ENCODE peak calls at places on chromosomes 16 and 17, in nine cellular contexts. Y is epithelial cell of esophagus; Q is mammary epithelial cell; B is MM.1S; Z is fibroblast of gingiva; J is left kidney; W is NCI-H446 treated with DMSO at 0.1 percent for 48 hours; E is activated effector memory CD4-positive, alpha-beta T cell treated with Interleukin-2 at 50 U/mL for 16 hours; H is T-helper 9 cell. D is an unnamed sample.

GRCh38 chr16:89737341-89738071 is 16.2 kb downstream of the ZNF276 start:
- DNase-seq in Y (no peak), Q (no peak), B (no peak), Z (no peak), J (no peak), W (no peak), E (peak), H (peak), D (peak)

GRCh38 chr16:78252757-78253156 is 153.3 kb downstream of the WWOX start:
- DNase-seq in Y (no peak), Q (no peak), B (no peak), Z (no peak), J (no peak), W (no peak), E (no peak), H (no peak), D (no peak)

GRCh38 chr16:48558269-48558915 is 51.6 kb downstream of the N4BP1 start:
- DNase-seq in Y (peak), Q (peak), B (no peak), Z (peak), J (no peak), W (no peak), E (no peak), H (no peak), D (no peak)

GRCh38 chr17:55576237-55576998 is 65.2 kb upstream of the SMIM36 start:
- DNase-seq in Y (peak), Q (peak), B (no peak), Z (peak), J (peak), W (no peak), E (no peak), H (no peak), D (no peak)

GRCh38 chr16:29825145-29826044 is 5.1 kb downstream of the MVP start:
- DNase-seq in Y (no peak), Q (peak), B (peak), Z (peak), J (no peak), W (peak), E (no peak), H (no peak), D (no peak)

GRCh38 chr16:75264531-75264998 is 13.1 kb upstream of the BCAR1 start:
- DNase-seq in Y (no peak), Q (no peak), B (no peak), Z (peak), J (peak), W (peak), E (no peak), H (no peak), D (no peak)

GRCh38 chr17:34146440-34147043 is 108.5 kb upstream of the CCL2 start:
- DNase-seq in Y (peak), Q (no peak), B (peak), Z (no peak), J (peak), W (no peak), E (peak), H (peak), D (peak)

GRCh38 chr16:1308036-1308976 is 1.1 kb upstream of the UBE2I start:
- DNase-seq in Y (peak), Q (peak), B (no peak), Z (peak), J (no peak), W (no peak), E (no peak), H (no peak), D (no peak)

GRCh38 chr17:1360975-1361374 is 39.0 kb downstream of the YWHAE start:
- DNase-seq in Y (no peak), Q (no peak), B (no peak), Z (no peak), J (no peak), W (no peak), E (no peak), H (no peak), D (no peak)

GRCh38 chr16:46748775-46749705 is 896 bp upstream of the MYLK3 start:
- DNase-seq in Y (no peak), Q (no peak), B (no peak), Z (no peak), J (no peak), W (no peak), E (no peak), H (no peak), D (no peak)

GRCh38 chr16:59148756-59149155 is 414.6 kb upstream of the GOT2 start:
- DNase-seq in Y (no peak), Q (no peak), B (no peak), Z (no peak), J (no peak), W (no peak), E (no peak), H (no peak), D (no peak)

GRCh38 chr16:48447940-48448536 is 62.8 kb upstream of the SIAH1 start:
- DNase-seq in Y (no peak), Q (no peak), B (no peak), Z (no peak), J (no peak), W (no peak), E (no peak), H (no peak), D (no peak)